ENCODE peak calls at places on chromosomes 7 and 10, in nine cellular contexts. O is GM23338, V is uterus, A is fibroblast of lung, F is adrenal gland, P is thoracic aorta, S is cardiac muscle cell, R is gastrocnemius medialis, X is IMR-90. W is an unnamed sample.
A peak's percentile ranks its signal among the peaks of the same experiment; 100 is the strongest.

GRCh38 chr7:102451371-102452054 is 13.2 kb downstream of the ALKBH4 start:
- DNase-seq in F (no peak), S (peak; percentile 63), R (no peak), A (peak; percentile 27), O (peak; percentile 61), P (no peak), V (no peak), X (no peak), W (peak; percentile 77)

GRCh38 chr7:101486056-101486763 is 123.5 kb downstream of the COL26A1 start:
- DNase-seq in R (no peak), V (no peak), X (no peak), S (peak; percentile 12), A (peak; percentile 28), F (no peak), P (no peak), O (peak; percentile 88), W (no peak)

GRCh38 chr10:120688928-120689327 is 162.2 kb upstream of the WDR11 start:
- DNase-seq in A (peak; percentile 3), R (no peak), P (no peak), F (no peak), O (no peak), V (no peak), X (no peak), S (peak; percentile 49), W (no peak)

GRCh38 chr7:95396136-95397032 is at the start of gene PON3:
- DNase-seq in A (no peak), V (no peak), X (no peak), P (no peak), F (no peak), S (no peak), R (no peak), O (peak; percentile 90), W (peak; percentile 30)

GRCh38 chr10:7872041-7872442 is 53.7 kb downstream of the TAF3 start:
- DNase-seq in O (peak; percentile 58), S (peak; percentile 46), V (no peak), X (peak; percentile 11), F (no peak), A (no peak), R (no peak), P (no peak), W (peak; percentile 5)

GRCh38 chr7:79988642-79989041 is 146.0 kb upstream of the GNAI1 start:
- DNase-seq in P (no peak), V (no peak), O (no peak), A (peak; percentile 86), S (no peak), X (peak; percentile 87), F (no peak), R (no peak), W (no peak)

GRCh38 chr7:116431783-116432182 is 67.8 kb upstream of the CAV2 start:
- DNase-seq in X (peak; percentile 31), P (no peak), V (no peak), F (no peak), A (no peak), R (no peak), S (no peak), O (no peak), W (no peak)

GRCh38 chr7:158819571-158820203 is 9.6 kb downstream of the ESYT2 start:
- DNase-seq in X (no peak), A (no peak), O (no peak), P (no peak), F (no peak), R (no peak), V (no peak), S (no peak), W (no peak)

GRCh38 chr7:24378871-24379608 is 95.0 kb downstream of the NPY start:
- DNase-seq in S (no peak), O (no peak), A (peak; percentile 89), X (peak; percentile 50), P (no peak), V (no peak), F (no peak), R (no peak), W (peak; percentile 89)

GRCh38 chr7:117019287-117019686 is 66.0 kb downstream of the ST7 start:
- DNase-seq in R (no peak), V (no peak), P (no peak), O (no peak), S (no peak), A (no peak), F (no peak), X (no peak), W (peak; percentile 19)

GRCh38 chr10:101716891-101717659 is 22.1 kb upstream of the FBXW4 start:
- DNase-seq in A (no peak), R (no peak), F (no peak), X (no peak), S (no peak), O (no peak), P (no peak), V (no peak), W (no peak)

GRCh38 chr10:110857265-110858158 is 14.2 kb upstream of the PDCD4 start:
- DNase-seq in P (no peak), X (peak; percentile 84), R (no peak), S (no peak), V (peak; percentile 78), F (peak; percentile 86), O (no peak), A (peak; percentile 60), W (no peak)

GRCh38 chr10:100979821-100980272 is 7.5 kb downstream of the MRPL43 start:
- DNase-seq in P (no peak), S (no peak), V (peak; percentile 16), F (peak; percentile 51), O (no peak), A (no peak), R (no peak), X (no peak), W (no peak)

GRCh38 chr10:50358925-50359687 is 107.8 kb upstream of the ASAH2 start:
- DNase-seq in A (no peak), O (no peak), R (no peak), X (peak; percentile 18), S (no peak), V (no peak), P (no peak), F (no peak), W (no peak)

GRCh38 chr10:49613882-49614241 is at the start of gene CHAT:
- DNase-seq in P (no peak), O (peak; percentile 48), F (no peak), S (no peak), R (no peak), X (no peak), A (no peak), V (no peak), W (no peak)

GRCh38 chr7:131826960-131827359 is 270.5 kb upstream of the PODXL start:
- DNase-seq in O (peak; percentile 59), R (no peak), V (no peak), A (peak; percentile 35), P (no peak), X (no peak), F (no peak), S (no peak), W (no peak)

GRCh38 chr7:16740623-16740953 is 13.0 kb upstream of the TSPAN13 start:
- DNase-seq in O (no peak), P (no peak), V (no peak), S (no peak), X (no peak), F (no peak), A (no peak), R (no peak), W (no peak)

GRCh38 chr10:131750973-131751826 is 149.6 kb upstream of the PPP2R2D start:
- DNase-seq in O (no peak), S (no peak), R (no peak), A (no peak), X (no peak), P (no peak), F (no peak), V (no peak), W (no peak)

DNA sequence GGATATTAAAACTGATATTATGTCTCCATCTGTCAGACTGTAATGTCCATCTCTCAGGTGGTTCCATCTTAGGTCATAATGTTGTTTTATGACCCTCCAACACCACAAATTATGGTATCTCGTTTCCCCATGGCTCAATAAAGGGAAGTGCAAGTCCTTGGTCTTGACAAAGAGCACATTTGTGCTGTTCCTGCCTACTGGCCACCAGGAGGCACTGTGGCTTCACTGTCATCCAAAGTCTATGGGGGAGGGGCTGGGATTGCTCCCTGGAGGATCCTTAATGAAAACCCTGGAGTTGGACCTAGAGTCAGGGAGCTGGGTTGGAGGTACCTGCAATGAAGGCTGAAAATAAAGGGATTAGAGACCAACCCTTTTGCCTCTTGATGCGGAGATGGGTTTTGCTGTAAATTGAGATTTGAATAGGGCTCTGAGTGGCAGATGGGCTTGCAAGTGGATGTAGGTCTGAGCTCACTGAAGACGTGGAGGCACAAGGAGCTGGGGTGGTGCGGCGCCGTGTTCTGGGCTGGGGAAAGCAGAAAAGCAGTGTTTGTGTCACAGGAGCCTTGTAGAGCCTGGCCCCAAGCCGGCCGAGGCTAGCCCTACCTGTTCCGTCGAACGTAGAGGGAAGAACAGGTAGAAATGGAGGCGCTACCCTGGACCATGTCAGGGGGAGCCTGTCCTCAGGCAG is 180.5 kb upstream of the PRSS58 start:
- DNase-seq in A (peak; percentile 40), S (peak; percentile 57), X (peak; percentile 64), F (no peak), O (peak; percentile 93), R (no peak), V (no peak), P (no peak), W (no peak)
- TF ChIP-seq CTCF in A (peak; percentile 76), S (peak; percentile 81), X (peak; percentile 84), F (peak; percentile 12), O (peak; percentile 96), R (peak; percentile 27), V (no peak), P (no peak), W (no peak)

DNA sequence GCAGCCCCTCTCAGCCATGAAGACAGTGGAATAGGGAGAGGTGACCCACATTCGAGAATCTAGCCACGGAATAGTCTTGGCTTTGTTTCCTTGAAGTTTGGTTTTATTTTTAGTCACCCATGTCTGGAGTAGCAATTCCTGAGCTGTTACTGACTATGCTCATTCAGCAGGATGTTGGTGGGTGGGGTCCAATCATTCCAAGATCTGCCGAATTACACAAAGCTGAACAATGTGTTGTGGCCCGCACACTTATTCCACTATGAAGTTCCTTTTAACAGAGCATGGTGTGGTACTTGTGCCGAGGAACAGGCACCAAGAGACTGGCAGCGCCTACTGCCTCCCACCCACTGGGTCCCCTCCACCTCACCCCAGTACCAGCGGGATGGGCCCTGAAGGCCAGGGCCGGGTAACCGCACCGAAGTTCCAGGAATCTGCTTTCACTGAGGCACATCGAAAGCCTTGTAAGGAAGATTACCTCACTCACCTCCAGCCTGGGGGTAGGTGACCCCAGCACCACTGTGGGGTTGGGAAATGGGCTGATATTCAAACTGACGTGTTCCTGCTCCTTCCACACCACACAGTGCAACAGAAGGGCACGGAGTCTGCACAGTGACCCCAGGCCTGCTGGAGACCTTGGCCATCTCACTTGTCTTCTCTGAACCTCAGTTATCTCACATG is 29.7 kb downstream of the NPS start:
- DNase-seq in X (no peak), V (no peak), O (no peak), S (no peak), R (no peak), A (no peak), P (no peak), F (no peak), W (no peak)
- H3K27ac ChIP-seq in X (no peak overlapping the region), V (no peak overlapping the region), O (no peak overlapping the region), S (no peak overlapping the region), R (peak overlapping the region; percentile 11), A (no peak overlapping the region), P (no peak overlapping the region), F (no peak overlapping the region), W (no peak overlapping the region)

GRCh38 chr10:60101821-60102220 is 195.5 kb upstream of the CCDC6 start:
- DNase-seq in A (no peak), X (no peak), V (no peak), O (peak; percentile 16), F (no peak), S (no peak), R (no peak), P (no peak), W (no peak)
- TF ChIP-seq CTCF in A (no peak), X (no peak), V (no peak), O (no peak), F (no peak), S (no peak), R (no peak), P (no peak), W (no peak)

GRCh38 chr10:77886795-77887355 is 39.7 kb downstream of the DLG5 start:
- DNase-seq in F (no peak), R (no peak), O (no peak), S (no peak), A (no peak), V (no peak), P (no peak), X (no peak), W (no peak)
- H3K27ac ChIP-seq in F (peak overlapping the region; percentile 77), R (peak overlapping the region; percentile 75), O (peak overlapping the region; percentile 89), S (no peak overlapping the region), A (no peak overlapping the region), V (peak overlapping the region; percentile 80), P (peak overlapping the region; percentile 42), X (peak overlapping the region; percentile 63), W (peak overlapping the region; percentile 38)

W was measured in RWPE1.